ENCODE peak calls at places on chromosome 12, in eight cellular contexts. U, O, S, L, K, R, A and F are unnamed samples. For H3K4me1 and H3K79me2, the result is how much of the 10 kb centered on the place peaks cover.

GRCh38 chr12:96208801-96209534 is 14.8 kb downstream of the ELK3 start:
- DNase-seq in U (no peak), O (no peak), S (no peak), L (peak), K (no peak), R (no peak), A (no peak), F (no peak)

GRCh38 chr12:85779768-85780167 is 56.4 kb downstream of the RASSF9 start:
- DNase-seq in U (no peak), O (no peak), S (no peak), L (no peak), K (no peak), R (no peak), A (no peak), F (peak)

GRCh38 chr12:11202811-11203210 is 16.1 kb upstream of the TAS2R42 start:
- DNase-seq in U (peak), O (no peak), S (no peak), L (no peak), K (no peak), R (peak), A (no peak), F (no peak)

GRCh38 chr12:7142057-7142644 is 12.0 kb downstream of the CLSTN3 start:
- DNase-seq in U (peak), O (peak), S (peak), L (peak), K (peak), R (peak), A (peak), F (peak)

GRCh38 chr12:75477137-75477536 is 3.4 kb upstream of the GLIPR1 start:
- DNase-seq in U (no peak), O (no peak), S (no peak), L (no peak), K (no peak), R (no peak), A (no peak), F (no peak)

GRCh38 chr12:30996752-30997151 is 70.2 kb downstream of the TSPAN11 start:
- DNase-seq in U (no peak), O (no peak), S (no peak), L (no peak), K (no peak), R (no peak), A (no peak), F (no peak)

GRCh38 chr12:56687225-56688128 is 607 bp downstream of the PTGES3 start:
- DNase-seq in U (peak), O (peak), S (peak), L (peak), K (peak), R (peak), A (peak), F (peak)

GRCh38 chr12:33438890-33439586 is 581 bp downstream of the SYT10 start:
- DNase-seq in U (peak), O (peak), S (peak), L (no peak), K (peak), R (peak), A (peak), F (no peak)

GRCh38 chr12:111160350-111161142 is 208.3 kb downstream of the PHETA1 start:
- DNase-seq in U (no peak), O (no peak), S (no peak), L (no peak), K (no peak), R (no peak), A (no peak), F (no peak)

GRCh38 chr12:46839232-46839631 is 13.4 kb upstream of the SLC38A4 start:
- DNase-seq in U (peak), O (no peak), S (no peak), L (no peak), K (no peak), R (no peak), A (no peak), F (no peak)

GRCh38 chr12:75877588-75878381 is 153.8 kb downstream of the PHLDA1 start:
- DNase-seq in U (peak), O (no peak), S (no peak), L (peak), K (no peak), R (no peak), A (peak), F (no peak)

GRCh38 chr12:30417697-30418231 is 277.9 kb downstream of the IPO8 start:
- DNase-seq in U (peak), O (no peak), S (peak), L (peak), K (no peak), R (peak), A (peak), F (peak)

GRCh38 chr12:45966486-45966885 is 23.9 kb downstream of the SCAF11 start:
- DNase-seq in U (peak), O (no peak), S (peak), L (peak), K (no peak), R (peak), A (no peak), F (no peak)

GRCh38 chr12:31368666-31369361 is 42.9 kb upstream of the SINHCAF start:
- DNase-seq in U (no peak), O (no peak), S (no peak), L (no peak), K (peak), R (peak), A (no peak), F (no peak)

GRCh38 chr12:105235747-105236476 is at the start of gene APPL2:
- DNase-seq in U (peak), O (peak), S (peak), L (peak), K (peak), R (peak), A (peak), F (peak)

DNA sequence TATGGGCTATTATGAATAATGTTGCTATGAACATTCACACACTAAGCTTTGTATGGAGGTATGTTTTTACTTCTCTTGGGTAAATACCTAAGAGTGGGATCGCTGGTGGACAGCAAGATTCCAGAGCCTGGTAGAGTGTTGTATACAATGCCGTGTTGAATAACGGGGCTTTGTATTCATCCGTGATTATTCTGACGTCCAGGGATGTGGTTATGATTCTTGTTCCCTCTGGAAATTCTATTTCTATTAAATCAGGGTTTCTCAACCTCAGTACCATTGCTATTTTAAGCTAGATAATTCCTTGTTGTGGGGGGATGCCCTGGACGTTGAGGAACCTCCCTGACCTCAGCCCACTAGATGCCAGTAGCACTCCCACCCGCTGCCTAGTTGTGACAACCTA is 39.0 kb upstream of the CIT start:
- DNase-seq in U (no peak), O (no peak), S (no peak), L (no peak), K (no peak), R (no peak), A (no peak), F (peak)
- H3K4me1 ChIP-seq in U (under half), O (under half), S (under half), L (under half), K (under half), R (under half), A (under half), F (under half)

GRCh38 chr12:123388948-123389559 is 5.1 kb downstream of the KMT5A start:
- DNase-seq in U (peak), O (peak), S (no peak), L (no peak), K (no peak), R (no peak), A (no peak), F (no peak)
- H3K79me2 ChIP-seq in U (half or more), O (half or more), S (half or more), L (half or more), K (under half), R (under half), A (half or more), F (half or more)

GRCh38 chr12:70540996-70541395 is 96.2 kb downstream of the PTPRB start:
- DNase-seq in U (no peak), O (no peak), S (no peak), L (no peak), K (no peak), R (no peak), A (no peak), F (no peak)

DNA sequence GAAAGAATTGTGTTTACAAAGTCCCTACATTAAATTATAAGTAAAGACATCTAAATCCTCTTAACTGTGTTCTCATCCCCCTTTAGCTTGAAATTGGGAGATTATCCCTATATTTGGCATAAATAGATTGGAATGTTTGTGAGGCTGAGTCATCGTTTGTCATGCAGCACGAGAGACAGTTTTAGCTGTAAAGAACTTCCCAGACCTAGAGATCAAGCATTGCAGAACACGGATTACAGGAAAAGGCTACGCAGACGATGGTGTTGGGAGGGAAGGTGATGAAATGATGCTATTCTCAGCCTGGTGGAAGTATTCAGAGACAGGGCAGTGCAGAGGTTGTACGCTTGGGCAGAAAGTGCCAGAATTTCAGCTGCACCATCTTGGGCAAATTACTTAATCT is 93.8 kb downstream of the PTPRB start:
- DNase-seq in U (peak), O (no peak), S (peak), L (peak), K (no peak), R (no peak), A (peak), F (peak)
- H3K27ac ChIP-seq in U (peak), O (no peak), S (no peak), L (peak), K (no peak), R (no peak), A (no peak), F (peak)

GRCh38 chr12:17489452-17489851 is 600.5 kb downstream of the RERGL start:
- DNase-seq in U (no peak), O (no peak), S (no peak), L (no peak), K (no peak), R (no peak), A (no peak), F (no peak)
- H3K4me1 ChIP-seq in U (under half), O (under half), S (under half), L (under half), K (under half), R (under half), A (under half), F (under half)

GRCh38 chr12:49645151-49646039 is 22.0 kb downstream of the PRPF40B start:
- DNase-seq in U (no peak), O (no peak), S (no peak), L (no peak), K (no peak), R (no peak), A (no peak), F (no peak)
- H3K79me2 ChIP-seq in U (under half), O (under half), S (under half), L (under half), K (under half), R (under half), A (under half), F (under half)

DNA sequence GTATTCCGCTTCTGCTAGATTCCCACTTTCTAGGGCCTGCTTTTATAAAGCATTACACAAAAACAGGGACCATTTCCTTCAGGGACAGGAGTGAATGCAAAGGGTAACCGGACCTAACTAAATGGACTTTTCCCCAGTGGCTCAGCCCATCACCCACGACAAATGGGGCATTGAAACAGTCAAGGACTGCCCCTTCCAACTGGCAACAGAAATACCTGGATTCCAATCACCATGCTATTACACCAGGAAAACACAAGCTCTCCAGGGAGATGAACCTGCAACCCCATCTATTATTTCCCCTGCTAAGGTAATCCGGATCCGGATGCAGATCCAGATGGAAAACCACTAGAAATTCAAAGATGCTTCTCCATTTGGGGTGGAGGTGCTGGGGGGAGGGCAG is 1.0 kb downstream of the MPHOSPH9 start:
- DNase-seq in U (no peak), O (no peak), S (no peak), L (no peak), K (peak), R (no peak), A (no peak), F (no peak)
- H3K27ac ChIP-seq in U (peak), O (peak), S (peak), L (peak), K (no peak), R (no peak), A (peak), F (no peak)

DNA sequence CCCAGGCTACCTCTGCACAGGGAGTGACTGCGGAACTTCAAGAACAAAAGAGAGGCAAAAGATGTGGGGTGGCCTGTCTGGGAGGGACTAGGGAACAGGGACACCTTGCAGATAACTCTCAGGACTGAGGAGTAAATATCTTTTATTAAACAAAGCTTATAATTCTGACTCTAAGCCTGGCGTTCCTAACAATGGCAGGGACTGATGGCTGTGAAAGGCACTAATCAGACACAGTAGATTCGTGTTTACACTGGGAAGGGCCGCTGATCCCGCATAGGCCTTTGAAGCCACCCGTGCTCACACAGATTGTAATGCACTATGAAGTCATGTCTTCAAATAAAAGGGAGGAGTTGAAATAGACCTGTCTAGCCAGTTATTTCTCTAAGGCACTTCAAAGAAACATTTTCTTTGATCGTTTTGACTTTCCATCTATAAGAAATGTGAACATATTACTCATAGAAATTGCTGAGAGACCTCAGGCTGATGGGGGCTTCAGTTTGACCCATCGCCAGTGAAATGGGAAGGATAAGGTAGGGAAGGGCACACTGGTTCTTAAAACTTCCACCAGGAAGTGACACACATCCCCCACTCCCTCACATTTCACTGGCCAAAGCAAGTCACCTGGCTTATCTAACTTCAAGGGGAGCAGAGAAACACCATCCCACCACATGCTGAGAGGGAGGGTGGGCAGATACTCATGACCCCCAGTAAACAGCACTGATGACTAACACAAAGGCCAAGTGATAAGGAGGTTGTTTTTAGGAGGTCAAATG is 91.3 kb upstream of the EEA1 start:
- DNase-seq in U (no peak), O (peak), S (no peak), L (peak), K (no peak), R (peak), A (no peak), F (peak)
- H3K4me1 ChIP-seq in U (under half), O (under half), S (under half), L (under half), K (under half), R (under half), A (under half), F (under half)

GRCh38 chr12:54259194-54260011 is 20.5 kb downstream of the CBX5 start:
- DNase-seq in U (peak), O (peak), S (peak), L (peak), K (peak), R (peak), A (peak), F (peak)
- H3K79me2 ChIP-seq in U (half or more), O (half or more), S (half or more), L (under half), K (half or more), R (under half), A (under half), F (under half)

DNA sequence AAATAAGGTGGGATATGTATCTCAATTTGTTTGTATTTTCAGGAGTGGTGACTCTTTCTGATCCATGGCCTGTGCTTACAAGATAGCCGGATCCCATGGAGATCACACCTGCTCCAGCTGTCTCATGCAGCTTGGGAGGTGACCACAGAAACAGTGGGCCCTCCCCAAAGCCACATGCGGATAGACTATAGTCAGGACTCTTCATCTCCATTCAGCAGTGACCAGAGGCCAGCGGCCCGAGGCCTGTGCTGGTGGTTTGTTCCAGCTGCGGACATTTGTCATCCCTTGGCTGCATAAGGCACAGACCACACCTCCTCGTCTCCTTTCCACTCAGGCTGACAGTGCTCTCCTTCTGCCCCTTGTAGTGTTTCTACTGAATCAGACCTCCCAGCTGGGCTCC is 14.7 kb upstream of the WNT5B start:
- DNase-seq in U (no peak), O (peak), S (no peak), L (no peak), K (no peak), R (no peak), A (no peak), F (no peak)
- H3K27ac ChIP-seq in U (no peak), O (peak), S (no peak), L (no peak), K (no peak), R (no peak), A (no peak), F (no peak)